ENCODE peak calls at places on chromosomes 6 and 20, in ten cellular contexts. One of them, this sample, is unnamed.

GRCh38 chr6:48757661-48758060 is 646.7 kb upstream of the PTCHD4 start:
- DNase-seq in naive thymus-derived CD4-positive, alpha-beta T cell: no peak
- DNase-seq in psoas muscle: no peak
- DNase-seq in left lung: no peak
- DNase-seq in OCI-LY7: no peak
- DNase-seq in thoracic aorta: no peak
- DNase-seq in IMR-90: no peak
- DNase-seq in HCT116: no peak
- DNase-seq in CD8-positive, alpha-beta T cell: no peak
- DNase-seq in CD8-positive, alpha-beta memory T cell: no peak
- DNase-seq in this sample: no peak

GRCh38 chr20:20869161-20869560 is 156.7 kb upstream of the RALGAPA2 start:
- DNase-seq in naive thymus-derived CD4-positive, alpha-beta T cell: no peak
- DNase-seq in psoas muscle: no peak
- DNase-seq in left lung: no peak
- DNase-seq in OCI-LY7: no peak
- DNase-seq in thoracic aorta: no peak
- DNase-seq in IMR-90: no peak
- DNase-seq in HCT116: no peak
- DNase-seq in CD8-positive, alpha-beta T cell: no peak
- DNase-seq in CD8-positive, alpha-beta memory T cell: no peak
- DNase-seq in this sample: no peak

GRCh38 chr6:118187568-118188164 is 280.6 kb downstream of the SLC35F1 start:
- DNase-seq in naive thymus-derived CD4-positive, alpha-beta T cell: no peak
- DNase-seq in psoas muscle: no peak
- DNase-seq in left lung: no peak
- DNase-seq in OCI-LY7: no peak
- DNase-seq in thoracic aorta: no peak
- DNase-seq in IMR-90: no peak
- DNase-seq in HCT116: no peak
- DNase-seq in CD8-positive, alpha-beta T cell: no peak
- DNase-seq in CD8-positive, alpha-beta memory T cell: no peak
- DNase-seq in this sample: no peak

GRCh38 chr6:77462359-77463307 is 658 bp downstream of the HTR1B start:
- DNase-seq in naive thymus-derived CD4-positive, alpha-beta T cell: no peak
- DNase-seq in psoas muscle: no peak
- DNase-seq in left lung: peak; percentile 58
- DNase-seq in OCI-LY7: no peak
- DNase-seq in thoracic aorta: no peak
- DNase-seq in IMR-90: no peak
- DNase-seq in HCT116: no peak
- DNase-seq in CD8-positive, alpha-beta T cell: no peak
- DNase-seq in CD8-positive, alpha-beta memory T cell: no peak
- DNase-seq in this sample: no peak

GRCh38 chr20:14925286-14925685 is 587.9 kb upstream of the FLRT3 start:
- DNase-seq in naive thymus-derived CD4-positive, alpha-beta T cell: no peak
- DNase-seq in psoas muscle: no peak
- DNase-seq in left lung: no peak
- DNase-seq in OCI-LY7: no peak
- DNase-seq in thoracic aorta: no peak
- DNase-seq in IMR-90: no peak
- DNase-seq in HCT116: no peak
- DNase-seq in CD8-positive, alpha-beta T cell: no peak
- DNase-seq in CD8-positive, alpha-beta memory T cell: no peak
- DNase-seq in this sample: no peak

GRCh38 chr6:44569931-44570385 is 182.5 kb downstream of the CDC5L start:
- DNase-seq in naive thymus-derived CD4-positive, alpha-beta T cell: no peak
- DNase-seq in psoas muscle: peak; percentile 76
- DNase-seq in left lung: no peak
- DNase-seq in OCI-LY7: no peak
- DNase-seq in thoracic aorta: no peak
- DNase-seq in IMR-90: peak; percentile 7
- DNase-seq in HCT116: no peak
- DNase-seq in CD8-positive, alpha-beta T cell: no peak
- DNase-seq in CD8-positive, alpha-beta memory T cell: no peak
- DNase-seq in this sample: no peak

GRCh38 chr6:55040102-55040848 is 134.0 kb upstream of the HCRTR2 start:
- DNase-seq in naive thymus-derived CD4-positive, alpha-beta T cell: no peak
- DNase-seq in psoas muscle: no peak
- DNase-seq in left lung: no peak
- DNase-seq in OCI-LY7: no peak
- DNase-seq in thoracic aorta: no peak
- DNase-seq in IMR-90: peak; percentile 96
- DNase-seq in HCT116: no peak
- DNase-seq in CD8-positive, alpha-beta T cell: no peak
- DNase-seq in CD8-positive, alpha-beta memory T cell: no peak
- DNase-seq in this sample: no peak

GRCh38 chr20:31560900-31561598 is 44.0 kb upstream of the ID1 start:
- DNase-seq in naive thymus-derived CD4-positive, alpha-beta T cell: no peak
- DNase-seq in psoas muscle: peak; percentile 68
- DNase-seq in left lung: no peak
- DNase-seq in OCI-LY7: no peak
- DNase-seq in thoracic aorta: peak; percentile 61
- DNase-seq in IMR-90: peak; percentile 98
- DNase-seq in HCT116: peak; percentile 91
- DNase-seq in CD8-positive, alpha-beta T cell: no peak
- DNase-seq in CD8-positive, alpha-beta memory T cell: no peak
- DNase-seq in this sample: no peak

GRCh38 chr20:20761302-20761701 is 48.9 kb upstream of the RALGAPA2 start:
- DNase-seq in naive thymus-derived CD4-positive, alpha-beta T cell: no peak
- DNase-seq in psoas muscle: no peak
- DNase-seq in left lung: no peak
- DNase-seq in OCI-LY7: no peak
- DNase-seq in thoracic aorta: no peak
- DNase-seq in IMR-90: no peak
- DNase-seq in HCT116: no peak
- DNase-seq in CD8-positive, alpha-beta T cell: no peak
- DNase-seq in CD8-positive, alpha-beta memory T cell: no peak
- DNase-seq in this sample: no peak

GRCh38 chr6:103675807-103676406 is 1183.8 kb downstream of the HACE1 start:
- DNase-seq in naive thymus-derived CD4-positive, alpha-beta T cell: no peak
- DNase-seq in psoas muscle: no peak
- DNase-seq in left lung: no peak
- DNase-seq in OCI-LY7: no peak
- DNase-seq in thoracic aorta: no peak
- DNase-seq in IMR-90: no peak
- DNase-seq in HCT116: no peak
- DNase-seq in CD8-positive, alpha-beta T cell: no peak
- DNase-seq in CD8-positive, alpha-beta memory T cell: no peak
- DNase-seq in this sample: no peak

GRCh38 chr20:44750081-44750805 is 4.6 kb downstream of the KCNK15 start:
- DNase-seq in naive thymus-derived CD4-positive, alpha-beta T cell: no peak
- DNase-seq in psoas muscle: peak; percentile 58
- DNase-seq in left lung: no peak
- DNase-seq in OCI-LY7: no peak
- DNase-seq in thoracic aorta: no peak
- DNase-seq in IMR-90: no peak
- DNase-seq in HCT116: no peak
- DNase-seq in CD8-positive, alpha-beta T cell: no peak
- DNase-seq in CD8-positive, alpha-beta memory T cell: no peak
- DNase-seq in this sample: peak; percentile 27

GRCh38 chr6:99514089-99514488 is 1.1 kb downstream of the USP45 start:
- DNase-seq in naive thymus-derived CD4-positive, alpha-beta T cell: no peak
- DNase-seq in psoas muscle: no peak
- DNase-seq in left lung: no peak
- DNase-seq in OCI-LY7: no peak
- DNase-seq in thoracic aorta: no peak
- DNase-seq in IMR-90: peak; percentile 15
- DNase-seq in HCT116: no peak
- DNase-seq in CD8-positive, alpha-beta T cell: no peak
- DNase-seq in CD8-positive, alpha-beta memory T cell: no peak
- DNase-seq in this sample: peak; percentile 31

GRCh38 chr6:170584954-170585498 is 589 bp upstream of the PDCD2 start:
- DNase-seq in naive thymus-derived CD4-positive, alpha-beta T cell: no peak
- DNase-seq in psoas muscle: no peak
- DNase-seq in left lung: no peak
- DNase-seq in OCI-LY7: no peak
- DNase-seq in thoracic aorta: no peak
- DNase-seq in IMR-90: no peak
- DNase-seq in HCT116: no peak
- DNase-seq in CD8-positive, alpha-beta T cell: no peak
- DNase-seq in CD8-positive, alpha-beta memory T cell: no peak
- DNase-seq in this sample: peak; percentile 13

GRCh38 chr6:74574794-74575193 is 631.1 kb downstream of the COL12A1 start:
- DNase-seq in naive thymus-derived CD4-positive, alpha-beta T cell: no peak
- DNase-seq in psoas muscle: no peak
- DNase-seq in left lung: no peak
- DNase-seq in OCI-LY7: peak; percentile 29
- DNase-seq in thoracic aorta: no peak
- DNase-seq in IMR-90: peak; percentile 58
- DNase-seq in HCT116: peak; percentile 24
- DNase-seq in CD8-positive, alpha-beta T cell: no peak
- DNase-seq in CD8-positive, alpha-beta memory T cell: no peak
- DNase-seq in this sample: peak; percentile 16

DNA sequence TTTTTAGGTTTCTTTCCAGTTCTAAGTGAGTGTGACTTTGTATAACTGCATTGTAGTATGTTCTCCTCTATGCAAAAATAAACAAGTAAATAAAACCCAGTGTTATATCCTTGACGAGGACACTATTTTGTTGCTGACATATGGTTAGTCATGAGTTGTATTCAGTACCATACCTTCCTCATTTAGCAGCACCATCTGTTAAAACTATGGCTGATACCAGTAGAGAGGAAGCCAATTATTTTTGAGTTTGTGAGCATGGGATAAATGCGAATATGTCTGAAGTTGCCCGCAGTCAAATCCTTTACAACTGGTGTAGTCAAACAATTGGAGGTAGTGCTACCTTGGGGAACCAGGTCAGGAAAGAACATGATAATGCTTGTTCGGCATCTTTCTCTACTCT is 74.1 kb downstream of the CDKAL1 start:
- DNase-seq in naive thymus-derived CD4-positive, alpha-beta T cell: no peak
- DNase-seq in psoas muscle: no peak
- DNase-seq in left lung: no peak
- DNase-seq in OCI-LY7: no peak
- DNase-seq in thoracic aorta: no peak
- DNase-seq in IMR-90: no peak
- DNase-seq in HCT116: no peak
- DNase-seq in CD8-positive, alpha-beta T cell: no peak
- DNase-seq in CD8-positive, alpha-beta memory T cell: no peak
- DNase-seq in this sample: no peak
- H3K4me1 ChIP-seq in naive thymus-derived CD4-positive, alpha-beta T cell: no peaks in the 10 kb centered on the region
- H3K4me1 ChIP-seq in psoas muscle: peaks cover 3% of the 10 kb centered on the region
- H3K4me1 ChIP-seq in left lung: no peaks in the 10 kb centered on the region
- H3K4me1 ChIP-seq in OCI-LY7: no peaks in the 10 kb centered on the region
- H3K4me1 ChIP-seq in thoracic aorta: peaks cover 5% of the 10 kb centered on the region
- H3K4me1 ChIP-seq in IMR-90: peaks cover 2% of the 10 kb centered on the region
- H3K4me1 ChIP-seq in HCT116: peaks cover 19% of the 10 kb centered on the region
- H3K4me1 ChIP-seq in CD8-positive, alpha-beta T cell: no peaks in the 10 kb centered on the region
- H3K4me1 ChIP-seq in CD8-positive, alpha-beta memory T cell: no peaks in the 10 kb centered on the region
- H3K4me1 ChIP-seq in this sample: peaks cover 35% of the 10 kb centered on the region

GRCh38 chr6:142945071-142945445 is at the start of gene HIVEP2:
- DNase-seq in naive thymus-derived CD4-positive, alpha-beta T cell: peak; percentile 85
- DNase-seq in psoas muscle: peak; percentile 93
- DNase-seq in left lung: peak; percentile 96
- DNase-seq in OCI-LY7: peak; percentile 82
- DNase-seq in thoracic aorta: peak; percentile 56
- DNase-seq in IMR-90: peak; percentile 87
- DNase-seq in HCT116: no peak
- DNase-seq in CD8-positive, alpha-beta T cell: peak; percentile 69
- DNase-seq in CD8-positive, alpha-beta memory T cell: peak; percentile 87
- DNase-seq in this sample: peak; percentile 87
- H3K4me1 ChIP-seq in naive thymus-derived CD4-positive, alpha-beta T cell: peaks cover 40% of the 10 kb centered on the region
- H3K4me1 ChIP-seq in psoas muscle: peaks cover 39% of the 10 kb centered on the region
- H3K4me1 ChIP-seq in left lung: peaks cover 11% of the 10 kb centered on the region
- H3K4me1 ChIP-seq in OCI-LY7: peaks cover 42% of the 10 kb centered on the region
- H3K4me1 ChIP-seq in thoracic aorta: peaks cover 32% of the 10 kb centered on the region
- H3K4me1 ChIP-seq in IMR-90: peaks cover 8% of the 10 kb centered on the region
- H3K4me1 ChIP-seq in HCT116: peaks cover 32% of the 10 kb centered on the region
- H3K4me1 ChIP-seq in CD8-positive, alpha-beta T cell: peaks cover 40% of the 10 kb centered on the region
- H3K4me1 ChIP-seq in CD8-positive, alpha-beta memory T cell: peaks cover 47% of the 10 kb centered on the region
- H3K4me1 ChIP-seq in this sample: peaks cover 13% of the 10 kb centered on the region

GRCh38 chr6:160036331-160036695 is 67.4 kb downstream of the IGF2R start:
- DNase-seq in naive thymus-derived CD4-positive, alpha-beta T cell: no peak
- DNase-seq in psoas muscle: peak; percentile 67
- DNase-seq in left lung: no peak
- DNase-seq in OCI-LY7: no peak
- DNase-seq in thoracic aorta: no peak
- DNase-seq in IMR-90: no peak
- DNase-seq in HCT116: no peak
- DNase-seq in CD8-positive, alpha-beta T cell: no peak
- DNase-seq in CD8-positive, alpha-beta memory T cell: no peak
- DNase-seq in this sample: no peak

GRCh38 chr6:160040055-160040454 is 71.2 kb downstream of the IGF2R start:
- DNase-seq in naive thymus-derived CD4-positive, alpha-beta T cell: no peak
- DNase-seq in psoas muscle: no peak
- DNase-seq in left lung: no peak
- DNase-seq in OCI-LY7: no peak
- DNase-seq in thoracic aorta: no peak
- DNase-seq in IMR-90: no peak
- DNase-seq in HCT116: no peak
- DNase-seq in CD8-positive, alpha-beta T cell: no peak
- DNase-seq in CD8-positive, alpha-beta memory T cell: no peak
- DNase-seq in this sample: no peak

GRCh38 chr6:160039441-160039840 is 70.6 kb downstream of the IGF2R start:
- DNase-seq in naive thymus-derived CD4-positive, alpha-beta T cell: no peak
- DNase-seq in psoas muscle: no peak
- DNase-seq in left lung: no peak
- DNase-seq in OCI-LY7: no peak
- DNase-seq in thoracic aorta: no peak
- DNase-seq in IMR-90: no peak
- DNase-seq in HCT116: no peak
- DNase-seq in CD8-positive, alpha-beta T cell: no peak
- DNase-seq in CD8-positive, alpha-beta memory T cell: no peak
- DNase-seq in this sample: no peak

GRCh38 chr6:160036790-160037206 is 67.9 kb downstream of the IGF2R start:
- DNase-seq in naive thymus-derived CD4-positive, alpha-beta T cell: no peak
- DNase-seq in psoas muscle: no peak
- DNase-seq in left lung: no peak
- DNase-seq in OCI-LY7: no peak
- DNase-seq in thoracic aorta: no peak
- DNase-seq in IMR-90: peak; percentile 87
- DNase-seq in HCT116: no peak
- DNase-seq in CD8-positive, alpha-beta T cell: no peak
- DNase-seq in CD8-positive, alpha-beta memory T cell: no peak
- DNase-seq in this sample: no peak

DNA sequence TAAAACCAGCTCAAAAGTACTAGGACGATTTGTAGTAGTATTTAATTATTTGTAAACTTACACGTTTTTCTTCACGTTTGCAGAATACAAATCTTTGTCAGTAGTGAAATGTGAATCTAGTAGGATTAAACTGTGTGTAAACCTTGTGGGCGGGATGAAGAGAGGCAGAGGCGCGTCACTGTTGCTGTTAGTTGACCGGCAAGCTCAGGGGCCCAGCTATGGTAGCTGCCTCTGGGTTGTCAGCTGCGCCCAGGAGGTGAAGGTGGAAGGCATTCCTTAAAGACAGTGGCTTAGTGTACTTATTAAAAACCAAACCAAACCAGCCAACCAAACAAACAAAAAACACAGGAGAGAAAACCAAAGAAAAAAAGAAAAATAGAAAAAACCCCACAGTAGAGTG is 69.6 kb downstream of the IGF2R start:
- DNase-seq in naive thymus-derived CD4-positive, alpha-beta T cell: no peak
- DNase-seq in psoas muscle: no peak
- DNase-seq in left lung: no peak
- DNase-seq in OCI-LY7: no peak
- DNase-seq in thoracic aorta: no peak
- DNase-seq in IMR-90: no peak
- DNase-seq in HCT116: no peak
- DNase-seq in CD8-positive, alpha-beta T cell: no peak
- DNase-seq in CD8-positive, alpha-beta memory T cell: no peak
- DNase-seq in this sample: no peak
- H3K4me1 ChIP-seq in naive thymus-derived CD4-positive, alpha-beta T cell: no peaks in the 10 kb centered on the region
- H3K4me1 ChIP-seq in psoas muscle: peaks cover 33% of the 10 kb centered on the region
- H3K4me1 ChIP-seq in left lung: peaks cover 9% of the 10 kb centered on the region
- H3K4me1 ChIP-seq in OCI-LY7: no peaks in the 10 kb centered on the region
- H3K4me1 ChIP-seq in thoracic aorta: peaks cover 44% of the 10 kb centered on the region
- H3K4me1 ChIP-seq in IMR-90: peaks cover 7% of the 10 kb centered on the region
- H3K4me1 ChIP-seq in HCT116: no peaks in the 10 kb centered on the region
- H3K4me1 ChIP-seq in CD8-positive, alpha-beta T cell: peaks cover 3% of the 10 kb centered on the region
- H3K4me1 ChIP-seq in CD8-positive, alpha-beta memory T cell: peaks cover 5% of the 10 kb centered on the region
- H3K4me1 ChIP-seq in this sample: peaks cover 2% of the 10 kb centered on the region

GRCh38 chr6:159065091-159065490 is 20.3 kb upstream of the TAGAP start:
- DNase-seq in naive thymus-derived CD4-positive, alpha-beta T cell: no peak
- DNase-seq in psoas muscle: no peak
- DNase-seq in left lung: no peak
- DNase-seq in OCI-LY7: no peak
- DNase-seq in thoracic aorta: no peak
- DNase-seq in IMR-90: no peak
- DNase-seq in HCT116: no peak
- DNase-seq in CD8-positive, alpha-beta T cell: no peak
- DNase-seq in CD8-positive, alpha-beta memory T cell: no peak
- DNase-seq in this sample: no peak
- H3K4me1 ChIP-seq in naive thymus-derived CD4-positive, alpha-beta T cell: peaks cover 51% of the 10 kb centered on the region
- H3K4me1 ChIP-seq in psoas muscle: no peaks in the 10 kb centered on the region
- H3K4me1 ChIP-seq in left lung: no peaks in the 10 kb centered on the region
- H3K4me1 ChIP-seq in OCI-LY7: peaks cover 27% of the 10 kb centered on the region
- H3K4me1 ChIP-seq in thoracic aorta: no peaks in the 10 kb centered on the region
- H3K4me1 ChIP-seq in IMR-90: no peaks in the 10 kb centered on the region
- H3K4me1 ChIP-seq in HCT116: no peaks in the 10 kb centered on the region
- H3K4me1 ChIP-seq in CD8-positive, alpha-beta T cell: peaks cover 52% of the 10 kb centered on the region
- H3K4me1 ChIP-seq in CD8-positive, alpha-beta memory T cell: peaks cover 58% of the 10 kb centered on the region
- H3K4me1 ChIP-seq in this sample: no peaks in the 10 kb centered on the region

This sample was measured in HAP-1.